ENCODE peak calls at places on chromosomes 3 and 15, in seven cellular contexts. U is MM.1S, N is foreskin fibroblast, S is GM13977, O is type B pancreatic cell, B is right atrium auricular region, Y is cardiac fibroblast. I is an unnamed sample.

GRCh38 chr3:151197981-151198767 is 4.8 kb downstream of the GPR171 start:
- DNase-seq in U (no peak), N (no peak), S (no peak), O (no peak), B (no peak), Y (no peak), I (no peak)

GRCh38 chr15:68570974-68571373 is 7.8 kb upstream of the CORO2B start:
- DNase-seq in U (no peak), N (no peak), S (no peak), O (no peak), B (no peak), Y (no peak), I (no peak)

GRCh38 chr3:163632677-163633076 is 1445.6 kb downstream of the SI start:
- DNase-seq in U (no peak), N (no peak), S (no peak), O (no peak), B (no peak), Y (no peak), I (no peak)

GRCh38 chr3:37519661-37520060 is 342.0 kb upstream of the CTDSPL start:
- DNase-seq in U (no peak), N (no peak), S (no peak), O (no peak), B (no peak), Y (no peak), I (no peak)

GRCh38 chr3:135083179-135083578 is 288.1 kb downstream of the EPHB1 start:
- DNase-seq in U (no peak), N (no peak), S (no peak), O (no peak), B (no peak), Y (no peak), I (no peak)

GRCh38 chr3:9399746-9400145 is 2.3 kb downstream of the SETD5 start:
- DNase-seq in U (peak; percentile 23), N (peak; percentile 93), S (peak; percentile 20), O (no peak), B (peak; percentile 84), Y (peak; percentile 96), I (peak; percentile 54)

GRCh38 chr3:73716418-73716817 is 91.7 kb upstream of the PDZRN3 start:
- DNase-seq in U (no peak), N (peak; percentile 50), S (no peak), O (no peak), B (no peak), Y (no peak), I (no peak)

GRCh38 chr15:101500865-101501551 is 11.5 kb upstream of the PCSK6 start:
- DNase-seq in U (no peak), N (no peak), S (peak; percentile 4), O (no peak), B (peak; percentile 55), Y (peak; percentile 19), I (no peak)

GRCh38 chr3:146163584-146163983 is 2.6 kb upstream of the PLOD2 start:
- DNase-seq in U (no peak), N (peak; percentile 90), S (no peak), O (no peak), B (no peak), Y (peak; percentile 93), I (no peak)

GRCh38 chr15:98277602-98278001 is 317.1 kb downstream of the ARRDC4 start:
- DNase-seq in U (no peak), N (no peak), S (no peak), O (no peak), B (no peak), Y (no peak), I (no peak)

GRCh38 chr3:197364410-197365071 is 66.1 kb upstream of the DLG1 start:
- DNase-seq in U (no peak), N (no peak), S (no peak), O (no peak), B (no peak), Y (no peak), I (peak; percentile 19)

GRCh38 chr3:127212711-127213110 is 19.8 kb downstream of the PRR23E start:
- DNase-seq in U (no peak), N (no peak), S (no peak), O (peak; percentile 42), B (no peak), Y (no peak), I (no peak)

GRCh38 chr15:91649922-91650321 is 203.6 kb upstream of the SLCO3A1 start:
- DNase-seq in U (no peak), N (no peak), S (no peak), O (no peak), B (no peak), Y (no peak), I (no peak)

GRCh38 chr3:64244011-64244942 is 19.0 kb upstream of the PRICKLE2 start:
- DNase-seq in U (peak; percentile 21), N (no peak), S (no peak), O (no peak), B (no peak), Y (no peak), I (no peak)

GRCh38 chr3:21618695-21619094 is 132.3 kb downstream of the ZNF385D start:
- DNase-seq in U (no peak), N (no peak), S (no peak), O (no peak), B (no peak), Y (no peak), I (no peak)

DNA sequence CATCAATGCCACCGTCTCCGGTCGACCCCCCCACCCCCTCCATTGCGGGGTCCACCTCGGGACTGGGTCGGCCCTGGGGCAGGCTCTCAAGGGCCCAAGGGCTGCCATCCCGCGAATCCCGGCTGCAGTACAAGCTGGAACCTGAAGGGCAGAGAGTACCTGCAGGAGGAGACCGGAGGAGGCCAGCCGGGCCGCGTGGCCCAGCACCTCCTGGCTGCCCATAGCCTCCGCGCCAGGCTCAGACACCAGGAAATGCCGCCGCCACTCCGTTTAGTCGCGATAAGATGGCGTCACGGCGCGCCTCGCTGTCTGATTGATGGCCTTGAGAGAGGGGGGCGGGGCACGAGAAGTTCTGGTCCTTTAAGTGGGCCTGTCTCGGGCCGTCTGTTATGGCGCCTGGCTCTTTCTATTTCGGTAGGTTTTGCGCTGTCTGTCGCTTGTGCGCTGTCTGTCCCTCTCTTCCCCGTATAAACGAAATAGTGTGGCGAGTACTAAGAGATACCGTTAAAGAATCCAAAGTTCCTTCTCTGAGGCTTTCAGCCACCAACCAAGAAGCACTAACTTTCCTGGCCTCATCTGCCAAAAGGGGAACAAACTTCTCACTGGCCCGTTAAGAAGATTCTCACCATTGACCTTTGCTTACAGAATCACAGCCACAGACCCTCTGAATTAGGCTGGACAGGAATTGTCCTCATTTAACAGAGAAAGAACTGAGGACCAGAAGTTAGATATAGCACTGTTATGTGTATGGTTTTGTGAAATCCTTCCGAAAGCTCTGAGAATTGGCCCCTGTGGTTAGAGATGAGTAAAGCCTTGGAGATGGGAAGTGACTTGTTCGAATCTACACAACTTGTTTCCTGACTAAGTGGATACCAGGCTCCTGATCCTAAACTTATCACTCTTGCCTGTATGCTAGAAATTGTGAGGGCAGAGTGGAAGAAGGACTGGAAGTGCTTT is at the start of gene RFT1:
- DNase-seq in U (peak; percentile 96), N (peak; percentile 95), S (peak; percentile 89), O (peak; percentile 94), B (peak; percentile 99), Y (peak; percentile 97), I (peak; percentile 97)
- TF ChIP-seq CTCF in U (no peak), N (no peak), S (no peak), O (peak; percentile 39), B (peak; percentile 26), Y (peak; percentile 13), I (peak; percentile 13)

DNA sequence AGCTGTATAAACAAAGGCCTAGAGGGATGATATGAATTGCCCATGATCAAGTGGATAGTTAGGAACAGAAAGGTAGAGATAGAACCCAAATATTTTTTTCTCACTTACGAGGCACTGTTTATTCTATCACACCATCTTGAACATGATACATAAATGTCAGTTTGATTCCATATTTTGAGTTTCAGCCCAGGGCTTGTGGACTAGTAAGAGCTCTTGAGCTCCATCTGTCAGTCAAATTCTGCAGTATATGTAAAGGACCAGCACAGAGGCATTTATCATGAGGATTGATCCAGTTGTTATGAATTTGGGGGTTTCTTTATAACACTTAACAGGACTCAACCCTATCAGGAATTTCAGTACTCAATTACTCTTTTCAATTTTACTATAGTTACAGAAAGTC is 4.8 kb downstream of the SLC27A2 start:
- DNase-seq in U (no peak), N (no peak), S (no peak), O (no peak), B (no peak), Y (no peak), I (no peak)
- TF ChIP-seq CTCF in U (no peak), N (no peak), S (no peak), O (no peak), B (no peak), Y (no peak), I (no peak)

GRCh38 chr3:66858656-66859381 is 139.3 kb upstream of the KBTBD8 start:
- DNase-seq in U (no peak), N (no peak), S (no peak), O (no peak), B (no peak), Y (no peak), I (no peak)
- TF ChIP-seq CTCF in U (peak; percentile 5), N (no peak), S (no peak), O (peak; percentile 50), B (no peak), Y (no peak), I (no peak)

DNA sequence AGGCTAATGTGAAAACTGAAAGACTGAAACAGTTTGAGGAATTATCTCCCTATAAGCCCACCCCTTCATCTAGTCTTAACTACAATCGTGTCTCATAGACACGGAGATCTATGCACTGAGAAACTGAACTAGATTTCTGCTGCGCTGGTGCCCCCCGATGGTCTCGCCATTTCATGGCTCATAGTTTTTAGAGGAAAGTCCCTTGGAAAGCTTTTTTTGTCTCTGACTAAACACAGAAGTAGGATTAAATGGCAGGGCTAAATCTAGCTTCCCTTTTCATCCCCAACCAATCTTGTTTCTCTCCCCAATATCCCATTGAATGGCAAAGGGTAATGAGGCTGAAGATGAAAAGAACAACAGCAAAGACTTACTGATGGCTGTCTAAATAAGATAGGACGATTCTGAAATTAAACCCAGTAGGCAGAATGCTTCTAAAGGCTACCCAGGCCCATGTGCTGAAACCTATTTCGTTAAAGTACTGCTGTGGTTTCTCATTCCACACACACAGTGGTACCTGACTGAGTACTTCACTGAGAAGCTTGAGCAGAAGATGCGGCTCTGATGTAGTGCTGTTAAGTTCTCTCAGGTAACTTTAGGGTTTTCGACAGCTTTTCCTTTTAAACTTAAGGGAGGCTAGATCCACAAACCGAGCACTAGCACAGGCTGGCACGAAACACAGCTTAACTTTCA is 142.7 kb downstream of the GADL1 start:
- DNase-seq in U (peak; percentile 15), N (peak; percentile 31), S (peak; percentile 11), O (no peak), B (no peak), Y (peak; percentile 61), I (no peak)
- TF ChIP-seq CTCF in U (peak; percentile 39), N (peak; percentile 42), S (peak; percentile 30), O (peak; percentile 69), B (peak; percentile 59), Y (peak; percentile 46), I (no peak)

GRCh38 chr3:140499114-140499757 is 178.6 kb upstream of the TRIM42 start:
- DNase-seq in U (no peak), N (no peak), S (no peak), O (no peak), B (no peak), Y (peak; percentile 25), I (no peak)
- TF ChIP-seq CTCF in U (no peak), N (no peak), S (peak; percentile 19), O (peak; percentile 62), B (peak; percentile 59), Y (no peak), I (no peak)

DNA sequence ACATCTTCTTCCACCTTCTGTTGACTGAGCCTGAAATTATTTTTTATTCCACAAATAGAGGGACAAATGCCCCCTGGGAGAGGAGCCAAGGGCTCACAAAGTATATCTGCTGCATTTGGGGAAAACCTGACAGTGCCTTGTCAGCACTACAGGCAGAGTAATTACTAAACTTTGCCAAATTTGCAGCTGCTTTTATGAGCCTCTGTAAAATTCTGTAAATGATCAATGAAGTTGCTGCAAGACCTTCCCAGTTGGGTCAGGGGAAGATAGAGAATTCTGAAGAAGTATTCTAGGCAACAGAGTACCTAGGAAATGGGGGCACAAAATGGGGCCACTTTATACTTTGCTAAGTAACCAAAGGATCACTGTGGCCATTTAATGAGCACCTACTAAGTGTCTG is 10.5 kb downstream of the GHSR start:
- DNase-seq in U (no peak), N (no peak), S (no peak), O (no peak), B (no peak), Y (no peak), I (no peak)
- TF ChIP-seq CTCF in U (no peak), N (no peak), S (no peak), O (no peak), B (no peak), Y (no peak), I (no peak)

I was measured in mesothelial cell of epicardium.